ENCODE peak calls at places on chromosomes 13 and 19, in six cellular contexts. D is heart left ventricle, Q is thoracic aorta, O is upper lobe of right lung, F is right atrium auricular region, N is lung. X is an unnamed sample.

GRCh38 chr13:106815545-106815944 is 247.6 kb upstream of the ARGLU1 start:
- DNase-seq in D (no peak), Q (no peak), O (no peak), F (no peak), N (no peak), X (no peak)

GRCh38 chr19:33124207-33125098 is 7.5 kb upstream of the WDR88 start:
- DNase-seq in D (no peak), Q (no peak), O (no peak), F (no peak), N (no peak), X (no peak)

GRCh38 chr13:40206241-40207109 is 460.0 kb downstream of the FOXO1 start:
- DNase-seq in D (no peak), Q (no peak), O (no peak), F (no peak), N (no peak), X (no peak)

GRCh38 chr19:12485571-12485970 is 955 bp upstream of the ZNF709 start:
- DNase-seq in D (no peak), Q (no peak), O (no peak), F (no peak), N (no peak), X (no peak)

GRCh38 chr19:2426661-2427322 is 594 bp downstream of the TIMM13 start:
- DNase-seq in D (peak; percentile 55), Q (no peak), O (peak; percentile 80), F (no peak), N (no peak), X (peak; percentile 83)

GRCh38 chr13:38350114-38350617 is 515 bp downstream of the UFM1 start:
- DNase-seq in D (peak; percentile 72), Q (peak; percentile 32), O (peak; percentile 88), F (peak; percentile 68), N (peak; percentile 77), X (peak; percentile 84)

GRCh38 chr13:27622102-27622820 is 569 bp downstream of the POLR1D start:
- DNase-seq in D (no peak), Q (no peak), O (no peak), F (no peak), N (no peak), X (no peak)

GRCh38 chr19:10288662-10289166 is 1.0 kb upstream of the ICAM5 start:
- DNase-seq in D (no peak), Q (no peak), O (peak; percentile 79), F (no peak), N (peak; percentile 59), X (peak; percentile 85)

GRCh38 chr13:50915562-50915961 is 6.0 kb downstream of the RNASEH2B start:
- DNase-seq in D (no peak), Q (no peak), O (no peak), F (no peak), N (no peak), X (no peak)

GRCh38 chr13:89514534-89515312 is 1832.8 kb upstream of the MIR17HG start:
- DNase-seq in D (no peak), Q (no peak), O (no peak), F (no peak), N (no peak), X (peak; percentile 46)

GRCh38 chr13:110904748-110905147 is 10.1 kb downstream of the ANKRD10 start:
- DNase-seq in D (no peak), Q (no peak), O (no peak), F (no peak), N (no peak), X (no peak)

GRCh38 chr13:26051231-26052135 is at the start of gene SHISA2:
- DNase-seq in D (peak; percentile 33), Q (no peak), O (peak; percentile 78), F (no peak), N (no peak), X (no peak)

GRCh38 chr19:3179739-3180293 is 1.2 kb downstream of the S1PR4 start:
- DNase-seq in D (peak; percentile 24), Q (no peak), O (no peak), F (no peak), N (no peak), X (no peak)

GRCh38 chr13:101545521-101545920 is 93.0 kb downstream of the ITGBL1 start:
- DNase-seq in D (no peak), Q (no peak), O (no peak), F (no peak), N (no peak), X (no peak)

GRCh38 chr13:113211774-113212173 is 2.4 kb downstream of the CUL4A start:
- DNase-seq in D (no peak), Q (no peak), O (no peak), F (no peak), N (no peak), X (no peak)

GRCh38 chr13:101211261-101211660 is 205.0 kb downstream of the NALCN start:
- DNase-seq in D (no peak), Q (no peak), O (no peak), F (no peak), N (no peak), X (no peak)

GRCh38 chr19:8641908-8642547 is 11.6 kb downstream of the NFILZ start:
- DNase-seq in D (no peak), Q (no peak), O (no peak), F (no peak), N (no peak), X (no peak)

GRCh38 chr13:77476456-77476855 is 59.0 kb upstream of the SCEL start:
- DNase-seq in D (no peak), Q (no peak), O (no peak), F (no peak), N (no peak), X (no peak)

GRCh38 chr13:76820759-76821158 is 65.4 kb downstream of the KCTD12 start:
- DNase-seq in D (peak; percentile 67), Q (no peak), O (no peak), F (peak; percentile 80), N (no peak), X (no peak)

GRCh38 chr19:2883686-2884439 is 16.7 kb downstream of the ZNF556 start:
- DNase-seq in D (no peak), Q (no peak), O (no peak), F (no peak), N (no peak), X (no peak)

GRCh38 chr19:47749326-47749725 is 4.0 kb downstream of the NOP53 start:
- DNase-seq in D (no peak), Q (no peak), O (no peak), F (no peak), N (no peak), X (no peak)

GRCh38 chr19:45569619-45570421 is 14.8 kb downstream of the OPA3 start:
- DNase-seq in D (peak; percentile 77), Q (no peak), O (no peak), F (no peak), N (peak; percentile 53), X (peak; percentile 77)

GRCh38 chr13:74061939-74062595 is 72.1 kb downstream of the KLF12 start:
- DNase-seq in D (no peak), Q (no peak), O (no peak), F (no peak), N (no peak), X (no peak)

GRCh38 chr13:47678201-47678963 is 322.7 kb downstream of the SUCLA2 start:
- DNase-seq in D (no peak), Q (no peak), O (no peak), F (no peak), N (no peak), X (no peak)

GRCh38 chr19:33492090-33492489 is 29.5 kb downstream of the PEPD start:
- DNase-seq in D (no peak), Q (no peak), O (no peak), F (no peak), N (no peak), X (no peak)

GRCh38 chr13:51534075-51534817 is 50.0 kb upstream of the WDFY2 start:
- DNase-seq in D (peak; percentile 49), Q (no peak), O (peak; percentile 69), F (peak; percentile 69), N (no peak), X (no peak)

GRCh38 chr13:21670883-21671792 is at the start of gene FGF9:
- DNase-seq in D (peak; percentile 82), Q (no peak), O (peak; percentile 91), F (no peak), N (peak; percentile 73), X (peak; percentile 76)

GRCh38 chr13:100887729-100888151 is 213.1 kb upstream of the TMTC4 start:
- DNase-seq in D (no peak), Q (no peak), O (no peak), F (no peak), N (no peak), X (no peak)

GRCh38 chr13:73290844-73291243 is 232.0 kb downstream of the KLF5 start:
- DNase-seq in D (no peak), Q (no peak), O (no peak), F (no peak), N (no peak), X (no peak)

GRCh38 chr13:80787604-80788003 is 446.7 kb upstream of the SPRY2 start:
- DNase-seq in D (no peak), Q (no peak), O (no peak), F (no peak), N (no peak), X (no peak)

GRCh38 chr13:77751513-77752456 is 54.3 kb downstream of the SLAIN1 start:
- DNase-seq in D (no peak), Q (no peak), O (no peak), F (no peak), N (no peak), X (peak; percentile 54)

GRCh38 chr19:18849838-18850400 is 18.2 kb downstream of the UPF1 start:
- DNase-seq in D (no peak), Q (no peak), O (no peak), F (no peak), N (no peak), X (no peak)
- H3K4me1 ChIP-seq in D (peaks cover 61% of the 10 kb centered on the region), Q (peaks cover 50% of the 10 kb centered on the region), O (peaks cover 50% of the 10 kb centered on the region), F (no peaks in the 10 kb centered on the region), N (peaks cover 16% of the 10 kb centered on the region), X (no peaks in the 10 kb centered on the region)

DNA sequence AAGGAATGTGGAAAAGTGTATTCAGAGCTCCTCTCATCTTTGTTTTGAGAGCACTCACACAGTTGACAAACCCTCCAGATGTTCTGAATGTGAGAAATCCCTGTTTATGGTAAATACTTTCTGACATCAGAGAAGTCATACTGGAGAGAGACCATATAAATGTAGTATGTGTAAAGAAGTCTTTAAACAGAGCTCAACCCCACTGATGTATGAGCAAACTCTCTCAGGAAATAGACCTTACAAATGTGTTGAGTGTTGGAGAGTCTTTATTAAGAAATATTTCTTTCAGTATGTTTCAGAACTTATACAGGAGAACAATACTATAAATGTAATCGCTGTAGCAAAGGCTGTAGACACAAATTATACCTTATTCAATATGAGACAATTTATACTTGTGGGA is 15.7 kb upstream of the ZNF329 start:
- DNase-seq in D (no peak), Q (no peak), O (no peak), F (no peak), N (no peak), X (no peak)
- H3K9me3 ChIP-seq in D (peaks cover 98% of the 10 kb centered on the region), Q (peaks cover 77% of the 10 kb centered on the region), O (peaks cover 55% of the 10 kb centered on the region), F (peaks cover 32% of the 10 kb centered on the region), N (peaks cover 52% of the 10 kb centered on the region), X (peaks cover 66% of the 10 kb centered on the region)

GRCh38 chr13:46624353-46624752 is 71.4 kb downstream of the LRCH1 start:
- DNase-seq in D (no peak), Q (no peak), O (no peak), F (no peak), N (no peak), X (no peak)
- H3K4me1 ChIP-seq in D (peaks cover 61% of the 10 kb centered on the region), Q (peaks cover 59% of the 10 kb centered on the region), O (peaks cover 31% of the 10 kb centered on the region), F (no peaks in the 10 kb centered on the region), N (peaks cover 9% of the 10 kb centered on the region), X (peaks cover 64% of the 10 kb centered on the region)

DNA sequence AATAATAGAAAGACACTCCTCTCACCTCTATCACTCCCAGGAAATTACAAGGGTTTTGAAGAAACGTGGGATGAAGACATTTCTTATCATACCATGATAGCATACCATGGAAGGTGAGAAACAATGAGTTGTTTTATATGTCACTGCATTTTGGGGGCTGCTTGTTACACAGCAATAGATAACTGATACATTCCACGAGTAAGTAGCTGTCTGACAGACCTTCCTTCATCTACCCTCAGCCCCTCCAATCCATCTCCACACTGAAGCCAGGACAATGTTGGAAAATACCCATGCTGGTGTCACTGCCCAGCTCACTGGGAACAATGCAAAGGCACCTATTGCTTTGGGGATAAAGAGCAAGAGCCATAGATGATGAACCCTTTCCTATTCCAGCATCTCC is 68.9 kb upstream of the USP29 start:
- DNase-seq in D (no peak), Q (no peak), O (no peak), F (no peak), N (no peak), X (no peak)
- H3K9me3 ChIP-seq in D (no peaks in the 10 kb centered on the region), Q (no peaks in the 10 kb centered on the region), O (peaks cover 5% of the 10 kb centered on the region), F (no peaks in the 10 kb centered on the region), N (peaks cover 25% of the 10 kb centered on the region), X (peaks cover 13% of the 10 kb centered on the region)

X was measured in Caco-2.